ENCODE peak calls at places on chromosome 19, in nine cellular contexts. Y, Q, E, M, F, D, R, P and O are unnamed samples.

GRCh38 chr19:38362076-38362945 is 12.1 kb upstream of the PSMD8 start:
- DNase-seq in Y (peak), Q (peak), E (peak), M (peak), F (peak), D (peak), R (peak), P (peak), O (peak)

GRCh38 chr19:48135411-48135810 is 24.8 kb upstream of the PLA2G4C start:
- DNase-seq in Y (no peak), Q (no peak), E (no peak), M (no peak), F (no peak), D (peak), R (no peak), P (peak), O (no peak)

GRCh38 chr19:38401148-38401547 is 1.7 kb upstream of the FAM98C start:
- DNase-seq in Y (no peak), Q (no peak), E (no peak), M (no peak), F (no peak), D (no peak), R (no peak), P (no peak), O (no peak)

GRCh38 chr19:2578391-2578826 is 102.5 kb downstream of the GADD45B start:
- DNase-seq in Y (peak), Q (peak), E (peak), M (peak), F (no peak), D (peak), R (no peak), P (peak), O (no peak)

GRCh38 chr19:56084835-56085536 is 36.1 kb downstream of the ZNF787 start:
- DNase-seq in Y (peak), Q (no peak), E (no peak), M (no peak), F (no peak), D (no peak), R (no peak), P (no peak), O (no peak)

GRCh38 chr19:3852614-3853254 is 16.1 kb downstream of the ZFR2 start:
- DNase-seq in Y (no peak), Q (no peak), E (no peak), M (no peak), F (no peak), D (peak), R (no peak), P (peak), O (no peak)

GRCh38 chr19:18832331-18833140 is 777 bp downstream of the UPF1 start:
- DNase-seq in Y (peak), Q (no peak), E (no peak), M (peak), F (no peak), D (peak), R (no peak), P (peak), O (no peak)

GRCh38 chr19:32407004-32407992 is 1.7 kb downstream of the DPY19L3 start:
- DNase-seq in Y (peak), Q (peak), E (peak), M (peak), F (peak), D (no peak), R (no peak), P (no peak), O (no peak)

GRCh38 chr19:16623066-16623465 is 4.9 kb downstream of the MED26 start:
- DNase-seq in Y (no peak), Q (no peak), E (no peak), M (no peak), F (no peak), D (no peak), R (no peak), P (no peak), O (no peak)

GRCh38 chr19:16624236-16624635 is 3.8 kb downstream of the MED26 start:
- DNase-seq in Y (no peak), Q (no peak), E (no peak), M (no peak), F (no peak), D (no peak), R (no peak), P (no peak), O (no peak)

GRCh38 chr19:16625183-16625958 is 2.6 kb downstream of the MED26 start:
- DNase-seq in Y (no peak), Q (no peak), E (no peak), M (no peak), F (no peak), D (no peak), R (no peak), P (no peak), O (no peak)

GRCh38 chr19:16621165-16621800 is 6.7 kb downstream of the MED26 start:
- DNase-seq in Y (no peak), Q (no peak), E (no peak), M (no peak), F (no peak), D (no peak), R (no peak), P (no peak), O (no peak)

GRCh38 chr19:16623576-16623975 is 4.4 kb downstream of the MED26 start:
- DNase-seq in Y (no peak), Q (no peak), E (no peak), M (no peak), F (no peak), D (no peak), R (no peak), P (no peak), O (no peak)
- TF ChIP-seq CTCF in Y (no peak), Q (no peak), E (no peak), M (no peak), F (no peak), D (no peak), R (no peak), P (no peak), O (no peak)

GRCh38 chr19:52086481-52086880 is 9.1 kb downstream of the ZNF841 start:
- DNase-seq in Y (no peak), Q (no peak), E (no peak), M (no peak), F (no peak), D (no peak), R (no peak), P (no peak), O (no peak)
- TF ChIP-seq POLR2A in Y (no peak), Q (no peak), E (no peak), M (no peak), F (no peak), D (no peak), R (no peak), P (no peak), O (no peak)

DNA sequence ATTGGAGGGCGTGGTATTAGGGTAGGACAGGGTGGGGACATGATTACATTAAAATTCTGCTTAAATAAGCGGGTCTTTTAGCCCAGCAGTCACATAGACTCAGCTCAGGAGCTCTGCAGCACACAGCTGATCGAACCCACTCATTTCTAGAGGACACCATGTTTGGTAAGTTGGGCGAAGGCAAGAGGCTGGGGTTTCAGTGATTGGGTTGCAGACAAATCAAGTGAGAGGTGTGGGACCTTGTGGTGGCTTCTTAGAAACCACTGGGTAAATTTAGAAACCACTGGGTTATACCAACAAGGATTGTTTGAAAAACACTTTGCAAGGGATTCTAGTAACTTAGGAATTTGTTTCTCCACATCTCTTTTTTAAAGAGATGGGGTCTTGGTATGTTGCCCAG is at the start of gene LEUTX:
- DNase-seq in Y (no peak), Q (no peak), E (no peak), M (no peak), F (no peak), D (no peak), R (no peak), P (no peak), O (no peak)
- H3K4me3 ChIP-seq in Y (no peak), Q (no peak), E (no peak), M (no peak), F (no peak), D (no peak), R (no peak), P (no peak), O (no peak)

GRCh38 chr19:34661357-34661756 is 15.6 kb downstream of the SCGB2B2 start:
- DNase-seq in Y (no peak), Q (no peak), E (peak), M (no peak), F (no peak), D (no peak), R (no peak), P (no peak), O (no peak)

GRCh38 chr19:34666200-34666957 is 10.6 kb downstream of the SCGB2B2 start:
- DNase-seq in Y (no peak), Q (no peak), E (no peak), M (no peak), F (no peak), D (no peak), R (no peak), P (no peak), O (no peak)

GRCh38 chr19:34664870-34665269 is 12.1 kb downstream of the SCGB2B2 start:
- DNase-seq in Y (no peak), Q (no peak), E (no peak), M (no peak), F (no peak), D (no peak), R (no peak), P (no peak), O (no peak)

GRCh38 chr19:34664168-34664567 is 12.8 kb downstream of the SCGB2B2 start:
- DNase-seq in Y (no peak), Q (no peak), E (no peak), M (no peak), F (no peak), D (no peak), R (no peak), P (no peak), O (no peak)

GRCh38 chr19:34662919-34663318 is 14.0 kb downstream of the SCGB2B2 start:
- DNase-seq in Y (no peak), Q (no peak), E (no peak), M (no peak), F (no peak), D (no peak), R (no peak), P (no peak), O (no peak)
- TF ChIP-seq CTCF in Y (peak), Q (no peak), E (no peak), M (no peak), F (no peak), D (peak), R (no peak), P (peak), O (no peak)